ENCODE peak calls at places on chromosome 20, in four cellular contexts. E, I, F and K are unnamed samples.

GRCh38 chr20:1876975-1877603 is 18.1 kb upstream of the SIRPA start:
- DNase-seq in F (no peak), I (no peak), E (no peak), K (peak)

GRCh38 chr20:39009348-39009747 is 47.2 kb downstream of the DHX35 start:
- DNase-seq in E (no peak), I (no peak), F (no peak), K (no peak)

GRCh38 chr20:20364747-20365558 is 3.0 kb upstream of the INSM1 start:
- DNase-seq in E (no peak), F (no peak), I (no peak), K (no peak)

GRCh38 chr20:57009355-57009754 is 257.1 kb downstream of the BMP7 start:
- DNase-seq in F (no peak), E (no peak), I (no peak), K (no peak)

GRCh38 chr20:42530855-42531674 is 658.6 kb downstream of the PTPRT start:
- DNase-seq in F (peak), E (no peak), I (no peak), K (peak)

GRCh38 chr20:32737371-32738223 is 5.7 kb downstream of the COMMD7 start:
- DNase-seq in E (no peak), F (peak), I (peak), K (peak)

GRCh38 chr20:63696311-63696627 is 183 bp upstream of the TNFRSF6B start:
- DNase-seq in F (peak), E (no peak), I (peak), K (no peak)

GRCh38 chr20:40189621-40190020 is 499.4 kb downstream of the MAFB start:
- DNase-seq in F (peak), E (no peak), I (no peak), K (no peak)

GRCh38 chr20:59683181-59683580 is 78.8 kb downstream of the PHACTR3 start:
- DNase-seq in E (no peak), F (no peak), I (no peak), K (no peak)

GRCh38 chr20:35013421-35014411 is 58.0 kb downstream of the MYH7B start:
- DNase-seq in E (peak), I (no peak), F (no peak), K (no peak)

GRCh38 chr20:62796699-62797491 is 622 bp downstream of the MRGBP start:
- DNase-seq in F (no peak), E (no peak), I (no peak), K (no peak)

GRCh38 chr20:60292001-60292520 is 333.8 kb downstream of the CDH26 start:
- DNase-seq in F (no peak), E (no peak), I (no peak), K (no peak)

GRCh38 chr20:41572010-41572572 is 46.1 kb downstream of the CHD6 start:
- DNase-seq in F (peak), E (no peak), I (no peak), K (peak)

GRCh38 chr20:32252189-32252588 is 25.3 kb upstream of the KIF3B start:
- DNase-seq in I (no peak), E (no peak), F (no peak), K (no peak)

GRCh38 chr20:60583741-60584140 is 625.5 kb downstream of the CDH26 start:
- DNase-seq in E (no peak), I (no peak), F (no peak), K (no peak)

GRCh38 chr20:61657719-61658377 is 405.8 kb downstream of the CDH4 start:
- DNase-seq in F (no peak), I (no peak), E (no peak), K (no peak)

GRCh38 chr20:32972181-32973076 is 31.8 kb downstream of the SUN5 start:
- DNase-seq in F (no peak), I (no peak), E (peak), K (no peak)

GRCh38 chr20:23193985-23194384 is 107.9 kb upstream of the CD93 start:
- DNase-seq in F (no peak), I (no peak), E (no peak), K (peak)

GRCh38 chr20:63103402-63104311 is 96.9 kb upstream of the BHLHE23 start:
- DNase-seq in E (no peak), F (peak), I (no peak), K (peak)

GRCh38 chr20:33893314-33893713 is 82.2 kb downstream of the CHMP4B start:
- DNase-seq in I (peak), F (peak), E (no peak), K (peak)

GRCh38 chr20:35007413-35007812 is 51.7 kb downstream of the MYH7B start:
- DNase-seq in E (peak), I (no peak), F (no peak), K (no peak)

GRCh38 chr20:38728911-38729642 is 4.8 kb downstream of the SLC32A1 start:
- DNase-seq in E (no peak), I (no peak), F (no peak), K (no peak)

GRCh38 chr20:57983082-57983481 is 245.4 kb downstream of the ANKRD60 start:
- DNase-seq in E (no peak), I (no peak), F (no peak), K (no peak)

GRCh38 chr20:41387433-41387832 is 20.8 kb upstream of the EMILIN3 start:
- DNase-seq in E (no peak), F (no peak), I (no peak), K (no peak)

GRCh38 chr20:19692685-19693119 is 65.4 kb upstream of the RIN2 start:
- DNase-seq in E (peak), I (peak), F (peak), K (peak)

GRCh38 chr20:38094373-38094775 is 60.8 kb downstream of the RPRD1B start:
- DNase-seq in I (peak), F (peak), E (peak), K (peak)

DNA sequence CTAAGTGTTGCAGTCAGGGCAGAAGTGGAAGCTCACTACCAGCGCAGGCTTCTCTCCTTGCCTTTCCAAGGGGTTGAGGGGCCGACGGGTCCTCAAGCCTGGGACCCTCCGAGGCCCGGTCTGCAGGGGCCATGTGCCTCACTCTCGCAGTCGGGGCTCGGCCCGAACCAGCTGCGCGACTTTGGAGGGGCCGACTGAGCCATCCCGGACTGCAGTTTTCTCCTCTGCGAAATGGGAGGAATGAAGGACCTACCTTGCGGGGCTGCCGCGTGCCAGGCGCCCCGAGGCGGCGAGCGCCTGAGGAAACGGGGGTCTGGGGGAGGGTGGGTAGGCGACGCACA is 5.6 kb downstream of the LZTS3 start:
- DNase-seq in E (no peak), I (no peak), F (no peak), K (no peak)
- H3K4me3 ChIP-seq in E (peak), I (no peak), F (no peak), K (no peak)

DNA sequence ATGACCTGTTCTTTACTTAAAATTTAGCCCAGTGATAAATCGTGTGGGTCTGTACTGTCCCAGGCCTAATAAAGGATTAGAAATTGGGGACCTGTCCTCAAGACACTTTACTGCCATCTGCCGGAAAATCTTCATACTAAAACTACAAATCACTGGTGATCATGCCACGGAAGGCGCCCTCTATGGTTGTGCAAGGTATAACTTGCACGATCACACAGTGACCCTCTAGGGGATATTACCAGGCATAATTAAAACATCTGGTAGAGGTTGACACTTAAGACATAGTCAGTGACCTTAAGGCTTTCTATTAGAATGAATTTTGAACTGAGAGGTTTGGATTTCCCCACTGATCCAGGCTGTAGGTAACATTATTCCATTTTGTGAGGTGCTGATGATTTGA is 172.6 kb downstream of the BMP2 start:
- DNase-seq in F (peak), I (no peak), E (no peak), K (peak)
- TF ChIP-seq CTCF in F (peak), I (peak), E (no peak), K (no peak)

GRCh38 chr20:49769125-49769581 is 43.5 kb upstream of the SLC9A8 start:
- DNase-seq in I (no peak), F (peak), E (no peak), K (peak)

GRCh38 chr20:49765846-49766541 is 46.6 kb upstream of the SLC9A8 start:
- DNase-seq in E (no peak), I (no peak), F (peak), K (peak)

GRCh38 chr20:49770634-49771033 is 42.0 kb upstream of the SLC9A8 start:
- DNase-seq in F (no peak), I (no peak), E (no peak), K (no peak)

GRCh38 chr20:49766979-49767419 is 45.6 kb upstream of the SLC9A8 start:
- DNase-seq in E (no peak), F (peak), I (no peak), K (peak)

GRCh38 chr20:49768204-49769124 is 44.2 kb upstream of the SLC9A8 start:
- DNase-seq in F (peak), E (peak), I (peak), K (peak)
- H3K4me3 ChIP-seq in F (no peak), E (no peak), I (no peak), K (no peak)

GRCh38 chr20:51284871-51285270 is 257.6 kb downstream of the NFATC2 start:
- DNase-seq in E (no peak), F (no peak), I (no peak), K (no peak)
- TF ChIP-seq CTCF in E (no peak), F (no peak), I (no peak), K (no peak)

GRCh38 chr20:44748005-44748370 is 2.3 kb downstream of the KCNK15 start:
- DNase-seq in E (no peak), F (no peak), I (no peak), K (no peak)
- H3K4me3 ChIP-seq in E (no peak), F (no peak), I (no peak), K (no peak)